ENCODE peak calls at places on chromosome 7, in six cellular contexts. O is transverse colon, A is sigmoid colon, V is ovary, U is adrenal gland, N is heart left ventricle. J is an unnamed sample.

GRCh38 chr7:50335795-50336754 is 31.6 kb downstream of the IKZF1 start:
- DNase-seq in A (peak; percentile 61), V (no peak), U (no peak), N (no peak), O (peak; percentile 68), J (peak; percentile 91)

GRCh38 chr7:131895541-131896173 is 339.2 kb upstream of the PODXL start:
- DNase-seq in A (no peak), O (no peak), U (no peak), V (no peak), N (no peak), J (no peak)

GRCh38 chr7:42283553-42283952 is 46.5 kb upstream of the GLI3 start:
- DNase-seq in A (peak; percentile 71), V (no peak), N (no peak), O (no peak), U (no peak), J (no peak)

GRCh38 chr7:100358027-100358856 is at the start of gene PILRB:
- DNase-seq in V (no peak), U (no peak), A (no peak), O (no peak), N (no peak), J (peak; percentile 78)

GRCh38 chr7:133369130-133369529 is 116.3 kb downstream of the EXOC4 start:
- DNase-seq in A (no peak), O (no peak), V (no peak), N (no peak), U (no peak), J (no peak)

GRCh38 chr7:149883452-149883861 is 9.7 kb downstream of the ATP6V0E2 start:
- DNase-seq in N (no peak), O (peak; percentile 63), U (peak; percentile 52), A (peak; percentile 66), V (peak; percentile 69), J (no peak)

GRCh38 chr7:134827889-134828288 is 48.5 kb downstream of the CALD1 start:
- DNase-seq in O (no peak), U (no peak), A (peak; percentile 76), V (no peak), N (no peak), J (no peak)

GRCh38 chr7:151459726-151460473 is 20.0 kb upstream of the CRYGN start:
- DNase-seq in V (peak; percentile 90), A (peak; percentile 98), U (peak; percentile 84), N (peak; percentile 78), O (peak; percentile 87), J (no peak)

GRCh38 chr7:75567948-75568595 is 76.0 kb downstream of the SPDYE5 start:
- DNase-seq in A (no peak), O (no peak), U (no peak), N (no peak), V (no peak), J (no peak)

DNA sequence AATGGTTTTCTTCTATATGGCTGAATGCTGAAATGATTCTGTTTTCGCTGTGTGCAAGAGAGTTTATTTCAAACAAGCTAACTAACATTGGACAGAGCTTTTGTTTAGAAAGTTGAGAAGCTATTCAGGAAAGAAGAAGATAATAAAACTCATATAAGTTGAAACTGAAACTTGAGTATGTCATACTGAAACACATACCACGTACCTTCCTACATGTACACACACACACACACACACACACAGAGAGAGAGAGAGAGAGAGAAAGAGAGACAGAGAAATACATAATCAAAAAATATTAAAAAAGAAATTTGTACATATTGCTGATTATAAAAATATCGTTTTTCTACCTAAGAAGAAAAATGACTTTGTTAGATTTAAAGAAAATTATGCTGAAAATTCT is 561.9 kb upstream of the KCND2 start:
- DNase-seq in O (no peak), U (no peak), V (no peak), A (no peak), N (no peak), J (no peak)
- TF ChIP-seq CTCF in O (no peak), U (no peak), V (no peak), A (no peak), N (no peak), J (no peak)

DNA sequence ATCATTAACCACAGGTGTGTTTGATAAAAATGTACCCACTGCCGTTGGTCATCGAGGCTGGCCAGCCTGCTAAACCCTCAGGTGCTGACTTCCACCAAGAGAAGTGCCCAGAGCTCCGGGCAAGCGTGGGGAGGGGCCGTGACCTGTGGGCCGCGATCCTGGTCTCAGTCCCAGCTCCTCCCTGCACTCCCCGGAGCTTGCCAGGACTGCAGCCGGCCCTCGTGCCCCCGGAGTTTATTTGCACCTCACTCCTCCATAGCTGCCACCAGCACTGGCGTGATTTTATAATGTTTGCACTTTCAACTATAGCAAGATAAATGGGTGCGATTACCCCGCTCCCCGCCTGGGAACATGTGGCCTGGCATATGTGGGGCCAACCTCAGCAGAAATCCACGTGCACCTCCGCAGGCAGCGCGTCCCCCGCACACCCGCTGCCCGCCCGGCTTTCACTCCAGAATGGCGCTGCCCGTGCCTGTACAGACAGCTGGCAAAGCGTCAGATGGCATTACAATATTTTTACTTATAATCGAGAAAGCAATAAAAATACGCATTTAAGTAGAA is 30.8 kb downstream of the UNCX start:
- DNase-seq in U (no peak), O (no peak), A (no peak), N (no peak), V (no peak), J (no peak)
- H3K27me3 ChIP-seq in U (peaks cover 26% of the 10 kb centered on the region), O (peaks cover 72% of the 10 kb centered on the region), A (peaks cover 49% of the 10 kb centered on the region), N (peaks cover 34% of the 10 kb centered on the region), V (no peaks in the 10 kb centered on the region), J (peaks cover 7% of the 10 kb centered on the region)

GRCh38 chr7:87059525-87060287 is at the start of gene ELAPOR2:
- DNase-seq in N (peak; percentile 86), V (peak; percentile 76), O (peak; percentile 86), U (peak; percentile 85), A (peak; percentile 86), J (peak; percentile 94)
- TF ChIP-seq POLR2A in N (peak; percentile 52), V (no peak), O (peak; percentile 18), U (peak; percentile 67), A (no peak), J (no peak)

GRCh38 chr7:22296916-22297315 is 60.0 kb downstream of the RAPGEF5 start:
- DNase-seq in V (no peak), N (no peak), O (no peak), A (no peak), U (no peak), J (no peak)
- TF ChIP-seq CTCF in V (no peak), N (peak; percentile 19), O (no peak), A (no peak), U (no peak), J (no peak)

GRCh38 chr7:90692396-90692795 is 96.3 kb downstream of the CDK14 start:
- DNase-seq in N (no peak), U (no peak), O (no peak), A (no peak), V (no peak), J (no peak)

GRCh38 chr7:90693939-90694338 is 97.8 kb downstream of the CDK14 start:
- DNase-seq in A (no peak), V (no peak), O (no peak), N (no peak), U (no peak), J (no peak)

GRCh38 chr7:90690159-90690858 is 94.2 kb downstream of the CDK14 start:
- DNase-seq in U (no peak), V (no peak), N (no peak), O (no peak), A (no peak), J (no peak)

GRCh38 chr7:90689256-90689655 is 93.1 kb downstream of the CDK14 start:
- DNase-seq in O (no peak), V (no peak), U (no peak), N (no peak), A (no peak), J (no peak)

GRCh38 chr7:90692947-90693346 is 96.8 kb downstream of the CDK14 start:
- DNase-seq in O (no peak), A (no peak), N (no peak), U (no peak), V (no peak), J (no peak)
- H3K27me3 ChIP-seq in O (no peaks in the 10 kb centered on the region), A (no peaks in the 10 kb centered on the region), N (no peaks in the 10 kb centered on the region), U (no peaks in the 10 kb centered on the region), V (no peaks in the 10 kb centered on the region), J (no peaks in the 10 kb centered on the region)

DNA sequence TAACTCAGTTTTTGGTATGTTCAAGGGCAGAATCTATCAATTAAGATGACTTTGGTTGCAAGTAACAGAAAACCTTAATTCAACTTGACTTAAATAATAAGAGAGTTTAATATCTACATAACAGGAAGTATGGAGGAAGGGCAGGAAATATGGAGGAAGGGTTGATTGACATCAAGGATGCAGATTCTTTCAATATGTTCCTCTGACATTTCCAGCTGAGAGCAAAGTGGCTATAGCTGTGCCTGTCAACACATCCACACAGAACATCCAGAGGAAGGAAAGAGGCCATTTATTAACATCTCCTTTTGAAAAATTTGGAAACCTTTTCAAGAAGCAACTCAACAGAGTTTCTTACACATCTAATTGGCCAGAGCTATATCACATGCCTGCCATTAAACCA is 19.4 kb upstream of the RALA start:
- DNase-seq in O (no peak), V (no peak), N (no peak), A (no peak), U (no peak), J (no peak)
- TF ChIP-seq POLR2A in O (no peak), V (no peak), N (no peak), A (no peak), U (no peak), J (no peak)

GRCh38 chr7:138886501-138886917 is 88.5 kb upstream of the ATP6V0A4 start:
- DNase-seq in A (no peak), U (peak; percentile 60), N (no peak), V (no peak), O (no peak), J (no peak)
- TF ChIP-seq CTCF in A (no peak), U (peak; percentile 77), N (peak; percentile 56), V (peak; percentile 34), O (peak; percentile 74), J (peak; percentile 82)

GRCh38 chr7:19575909-19576557 is 132.8 kb downstream of the POLR1F start:
- DNase-seq in N (no peak), A (no peak), V (no peak), U (no peak), O (no peak), J (no peak)
- H3K27me3 ChIP-seq in N (no peaks in the 10 kb centered on the region), A (no peaks in the 10 kb centered on the region), V (no peaks in the 10 kb centered on the region), U (no peaks in the 10 kb centered on the region), O (no peaks in the 10 kb centered on the region), J (no peaks in the 10 kb centered on the region)

J was measured in spleen.